ENCODE peak calls at places on chromosomes 11 and 22, in ten cellular contexts. One of them, this sample, is unnamed.

GRCh38 chr11:66629356-66629755 is 9.1 kb upstream of the RBM4 start:
- DNase-seq in lower leg skin: no peak
- DNase-seq in uterus: no peak
- DNase-seq in ovary: no peak
- DNase-seq in transverse colon: no peak
- DNase-seq in heart left ventricle: no peak
- DNase-seq in body of pancreas: no peak
- DNase-seq in Peyer's patch: no peak
- DNase-seq in HepG2: no peak
- DNase-seq in stomach: no peak
- DNase-seq in this sample: no peak

GRCh38 chr11:130772266-130773227 is 143.7 kb downstream of the SNX19 start:
- DNase-seq in body of pancreas: peak; percentile 35
- DNase-seq in HepG2: no peak
- DNase-seq in uterus: no peak
- DNase-seq in lower leg skin: no peak
- DNase-seq in ovary: no peak
- DNase-seq in transverse colon: peak; percentile 15
- DNase-seq in Peyer's patch: peak; percentile 52
- DNase-seq in heart left ventricle: no peak
- DNase-seq in stomach: peak; percentile 29
- DNase-seq in this sample: peak; percentile 46

GRCh38 chr11:16604784-16605439 is 133.5 kb upstream of the C11orf58 start:
- DNase-seq in lower leg skin: peak; percentile 87
- DNase-seq in heart left ventricle: peak; percentile 46
- DNase-seq in ovary: peak; percentile 21
- DNase-seq in HepG2: no peak
- DNase-seq in body of pancreas: peak; percentile 69
- DNase-seq in transverse colon: peak; percentile 59
- DNase-seq in stomach: peak; percentile 54
- DNase-seq in uterus: no peak
- DNase-seq in Peyer's patch: peak; percentile 71
- DNase-seq in this sample: no peak

GRCh38 chr11:9616858-9617257 is 43.4 kb downstream of the WEE1 start:
- DNase-seq in body of pancreas: no peak
- DNase-seq in stomach: no peak
- DNase-seq in HepG2: no peak
- DNase-seq in transverse colon: no peak
- DNase-seq in uterus: no peak
- DNase-seq in heart left ventricle: no peak
- DNase-seq in ovary: no peak
- DNase-seq in Peyer's patch: no peak
- DNase-seq in lower leg skin: peak; percentile 43
- DNase-seq in this sample: no peak

GRCh38 chr11:19722702-19723101 is 10.1 kb downstream of the NAV2 start:
- DNase-seq in stomach: no peak
- DNase-seq in lower leg skin: peak; percentile 37
- DNase-seq in transverse colon: no peak
- DNase-seq in body of pancreas: no peak
- DNase-seq in ovary: no peak
- DNase-seq in uterus: no peak
- DNase-seq in Peyer's patch: no peak
- DNase-seq in HepG2: no peak
- DNase-seq in heart left ventricle: no peak
- DNase-seq in this sample: no peak

GRCh38 chr22:46090051-46090591 is 60.2 kb upstream of the PPARA start:
- DNase-seq in HepG2: no peak
- DNase-seq in heart left ventricle: no peak
- DNase-seq in ovary: peak; percentile 74
- DNase-seq in transverse colon: peak; percentile 28
- DNase-seq in lower leg skin: peak; percentile 94
- DNase-seq in uterus: peak; percentile 76
- DNase-seq in stomach: peak; percentile 85
- DNase-seq in Peyer's patch: no peak
- DNase-seq in body of pancreas: peak; percentile 92
- DNase-seq in this sample: no peak

GRCh38 chr22:23305922-23306374 is 125.6 kb downstream of the BCR start:
- DNase-seq in stomach: peak; percentile 72
- DNase-seq in HepG2: no peak
- DNase-seq in transverse colon: peak; percentile 33
- DNase-seq in uterus: peak; percentile 77
- DNase-seq in body of pancreas: peak; percentile 57
- DNase-seq in heart left ventricle: peak; percentile 75
- DNase-seq in ovary: peak; percentile 78
- DNase-seq in Peyer's patch: peak; percentile 68
- DNase-seq in lower leg skin: peak; percentile 88
- DNase-seq in this sample: no peak

GRCh38 chr11:70066136-70066520 is 12.0 kb upstream of the ANO1 start:
- DNase-seq in Peyer's patch: peak; percentile 3
- DNase-seq in stomach: no peak
- DNase-seq in transverse colon: no peak
- DNase-seq in HepG2: no peak
- DNase-seq in lower leg skin: peak; percentile 52
- DNase-seq in ovary: no peak
- DNase-seq in heart left ventricle: no peak
- DNase-seq in body of pancreas: no peak
- DNase-seq in uterus: no peak
- DNase-seq in this sample: no peak

DNA sequence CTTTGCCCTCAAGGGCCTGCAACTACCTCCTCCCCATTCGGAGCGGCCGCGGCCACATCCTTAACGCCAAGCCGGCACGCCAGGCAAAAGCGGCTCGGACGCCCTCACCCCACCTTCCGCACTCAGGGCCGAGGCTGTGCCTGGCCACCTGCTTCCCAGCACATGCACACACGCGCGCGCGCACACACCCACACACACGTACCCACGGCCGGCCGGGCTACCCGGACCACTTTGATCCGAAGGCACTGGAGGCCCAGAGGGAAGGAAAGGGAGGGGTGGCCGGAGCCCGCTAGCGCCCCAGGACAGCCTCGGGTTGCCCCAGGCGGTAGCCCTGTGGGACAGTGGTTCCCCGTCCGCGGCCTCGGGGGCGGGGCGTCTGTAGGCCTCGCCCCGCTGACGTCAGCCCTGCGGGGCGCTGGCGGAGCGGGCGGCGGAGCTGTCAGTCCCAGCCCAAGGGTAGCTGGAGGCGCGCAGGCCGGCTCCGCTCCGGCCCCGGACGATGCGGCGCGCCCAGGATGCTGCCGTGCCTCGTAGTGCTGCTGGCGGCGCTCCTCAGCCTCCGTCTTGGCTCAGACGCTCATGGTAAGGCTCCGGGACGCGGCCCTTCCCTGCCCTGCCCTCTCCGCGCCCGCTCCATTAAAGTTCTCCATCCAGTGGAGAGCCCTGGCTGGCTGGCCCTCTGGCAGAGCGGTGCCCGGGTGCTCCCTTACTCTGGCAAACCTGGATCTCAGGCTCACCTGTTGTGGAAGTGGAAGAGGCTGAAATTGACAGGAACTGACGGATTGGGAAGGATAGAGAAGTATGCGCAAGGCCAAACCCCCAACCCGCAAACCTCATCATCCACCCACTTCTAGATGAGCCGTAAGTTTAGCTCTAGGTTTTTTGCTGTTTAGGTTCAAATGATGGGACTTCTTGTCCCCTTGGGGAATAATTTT is at the start of gene IL10RA:
- DNase-seq in HepG2: peak; percentile 8
- DNase-seq in heart left ventricle: peak; percentile 85
- DNase-seq in Peyer's patch: peak; percentile 95
- DNase-seq in uterus: peak; percentile 70
- DNase-seq in transverse colon: peak; percentile 90
- DNase-seq in lower leg skin: peak; percentile 94
- DNase-seq in body of pancreas: peak; percentile 83
- DNase-seq in stomach: peak; percentile 84
- DNase-seq in ovary: peak; percentile 79
- DNase-seq in this sample: no peak
- TF ChIP-seq POLR2A in HepG2: no peak
- TF ChIP-seq POLR2A in heart left ventricle: no peak
- TF ChIP-seq POLR2A in Peyer's patch: peak; percentile 83
- TF ChIP-seq POLR2A in uterus: peak; percentile 60
- TF ChIP-seq POLR2A in transverse colon: peak; percentile 84
- TF ChIP-seq POLR2A in lower leg skin: no peak
- TF ChIP-seq POLR2A in body of pancreas: peak; percentile 75
- TF ChIP-seq POLR2A in stomach: no peak
- TF ChIP-seq POLR2A in ovary: peak; percentile 25
- TF ChIP-seq POLR2A in this sample: no peak

GRCh38 chr11:62705880-62706831 is 1.1 kb downstream of the BSCL2 start:
- DNase-seq in lower leg skin: peak; percentile 99
- DNase-seq in ovary: peak; percentile 98
- DNase-seq in HepG2: peak; percentile 83
- DNase-seq in heart left ventricle: peak; percentile 94
- DNase-seq in transverse colon: peak; percentile 96
- DNase-seq in stomach: peak; percentile 97
- DNase-seq in body of pancreas: peak; percentile 98
- DNase-seq in Peyer's patch: peak; percentile 97
- DNase-seq in uterus: peak; percentile 96
- DNase-seq in this sample: peak; percentile 90
- TF ChIP-seq POLR2A in lower leg skin: no peak
- TF ChIP-seq POLR2A in ovary: no peak
- TF ChIP-seq POLR2A in HepG2: peak; percentile 74
- TF ChIP-seq POLR2A in heart left ventricle: no peak
- TF ChIP-seq POLR2A in transverse colon: peak; percentile 65
- TF ChIP-seq POLR2A in stomach: no peak
- TF ChIP-seq POLR2A in body of pancreas: peak; percentile 73
- TF ChIP-seq POLR2A in Peyer's patch: peak; percentile 43
- TF ChIP-seq POLR2A in uterus: peak; percentile 57
- TF ChIP-seq POLR2A in this sample: peak; percentile 67

GRCh38 chr22:49962751-49963646 is 2.4 kb downstream of the PIM3 start:
- DNase-seq in transverse colon: peak; percentile 25
- DNase-seq in body of pancreas: peak; percentile 25
- DNase-seq in HepG2: no peak
- DNase-seq in Peyer's patch: peak; percentile 60
- DNase-seq in stomach: peak; percentile 30
- DNase-seq in uterus: peak; percentile 59
- DNase-seq in ovary: peak; percentile 76
- DNase-seq in heart left ventricle: peak; percentile 31
- DNase-seq in lower leg skin: peak; percentile 91
- DNase-seq in this sample: no peak

GRCh38 chr22:49960967-49961600 is 512 bp downstream of the PIM3 start:
- DNase-seq in uterus: peak; percentile 50
- DNase-seq in transverse colon: peak; percentile 55
- DNase-seq in heart left ventricle: peak; percentile 54
- DNase-seq in body of pancreas: peak; percentile 69
- DNase-seq in HepG2: no peak
- DNase-seq in Peyer's patch: peak; percentile 76
- DNase-seq in stomach: peak; percentile 44
- DNase-seq in lower leg skin: peak; percentile 90
- DNase-seq in ovary: peak; percentile 53
- DNase-seq in this sample: no peak

GRCh38 chr22:49961601-49962011 is 1.0 kb downstream of the PIM3 start:
- DNase-seq in heart left ventricle: no peak
- DNase-seq in body of pancreas: no peak
- DNase-seq in ovary: no peak
- DNase-seq in HepG2: no peak
- DNase-seq in transverse colon: no peak
- DNase-seq in Peyer's patch: no peak
- DNase-seq in lower leg skin: peak; percentile 89
- DNase-seq in stomach: no peak
- DNase-seq in uterus: no peak
- DNase-seq in this sample: no peak

GRCh38 chr22:49963647-49964026 is 3.1 kb downstream of the PIM3 start:
- DNase-seq in Peyer's patch: peak; percentile 47
- DNase-seq in uterus: peak; percentile 48
- DNase-seq in stomach: peak; percentile 75
- DNase-seq in HepG2: no peak
- DNase-seq in body of pancreas: peak; percentile 49
- DNase-seq in ovary: peak; percentile 58
- DNase-seq in transverse colon: peak; percentile 43
- DNase-seq in heart left ventricle: peak; percentile 7
- DNase-seq in lower leg skin: peak; percentile 87
- DNase-seq in this sample: no peak

GRCh38 chr22:49962012-49962750 is 1.6 kb downstream of the PIM3 start:
- DNase-seq in lower leg skin: peak; percentile 98
- DNase-seq in body of pancreas: peak; percentile 86
- DNase-seq in stomach: peak; percentile 88
- DNase-seq in HepG2: peak; percentile 87
- DNase-seq in transverse colon: peak; percentile 89
- DNase-seq in heart left ventricle: peak; percentile 94
- DNase-seq in uterus: peak; percentile 96
- DNase-seq in ovary: peak; percentile 91
- DNase-seq in Peyer's patch: peak; percentile 91
- DNase-seq in this sample: peak; percentile 86
- TF ChIP-seq POLR2A in lower leg skin: no peak
- TF ChIP-seq POLR2A in body of pancreas: peak; percentile 77
- TF ChIP-seq POLR2A in stomach: no peak
- TF ChIP-seq POLR2A in HepG2: no peak
- TF ChIP-seq POLR2A in transverse colon: peak; percentile 61
- TF ChIP-seq POLR2A in heart left ventricle: no peak
- TF ChIP-seq POLR2A in uterus: peak; percentile 67
- TF ChIP-seq POLR2A in ovary: no peak
- TF ChIP-seq POLR2A in Peyer's patch: peak; percentile 59
- TF ChIP-seq POLR2A in this sample: peak; percentile 19

GRCh38 chr11:1868056-1868635 is 15.3 kb downstream of the LSP1 start:
- DNase-seq in heart left ventricle: no peak
- DNase-seq in lower leg skin: no peak
- DNase-seq in stomach: no peak
- DNase-seq in body of pancreas: no peak
- DNase-seq in uterus: no peak
- DNase-seq in transverse colon: no peak
- DNase-seq in Peyer's patch: no peak
- DNase-seq in ovary: no peak
- DNase-seq in HepG2: no peak
- DNase-seq in this sample: no peak

GRCh38 chr11:1867381-1867780 is 14.5 kb downstream of the LSP1 start:
- DNase-seq in ovary: no peak
- DNase-seq in uterus: no peak
- DNase-seq in body of pancreas: no peak
- DNase-seq in heart left ventricle: no peak
- DNase-seq in HepG2: no peak
- DNase-seq in lower leg skin: no peak
- DNase-seq in Peyer's patch: no peak
- DNase-seq in transverse colon: no peak
- DNase-seq in stomach: no peak
- DNase-seq in this sample: no peak

GRCh38 chr11:1869427-1870325 is 16.8 kb downstream of the LSP1 start:
- DNase-seq in ovary: no peak
- DNase-seq in body of pancreas: no peak
- DNase-seq in transverse colon: no peak
- DNase-seq in HepG2: peak; percentile 20
- DNase-seq in uterus: peak; percentile 52
- DNase-seq in heart left ventricle: no peak
- DNase-seq in stomach: no peak
- DNase-seq in lower leg skin: no peak
- DNase-seq in Peyer's patch: no peak
- DNase-seq in this sample: no peak

GRCh38 chr11:1870326-1870696 is 17.4 kb downstream of the LSP1 start:
- DNase-seq in heart left ventricle: no peak
- DNase-seq in HepG2: no peak
- DNase-seq in stomach: no peak
- DNase-seq in transverse colon: no peak
- DNase-seq in uterus: no peak
- DNase-seq in ovary: no peak
- DNase-seq in Peyer's patch: no peak
- DNase-seq in body of pancreas: no peak
- DNase-seq in lower leg skin: no peak
- DNase-seq in this sample: no peak

DNA sequence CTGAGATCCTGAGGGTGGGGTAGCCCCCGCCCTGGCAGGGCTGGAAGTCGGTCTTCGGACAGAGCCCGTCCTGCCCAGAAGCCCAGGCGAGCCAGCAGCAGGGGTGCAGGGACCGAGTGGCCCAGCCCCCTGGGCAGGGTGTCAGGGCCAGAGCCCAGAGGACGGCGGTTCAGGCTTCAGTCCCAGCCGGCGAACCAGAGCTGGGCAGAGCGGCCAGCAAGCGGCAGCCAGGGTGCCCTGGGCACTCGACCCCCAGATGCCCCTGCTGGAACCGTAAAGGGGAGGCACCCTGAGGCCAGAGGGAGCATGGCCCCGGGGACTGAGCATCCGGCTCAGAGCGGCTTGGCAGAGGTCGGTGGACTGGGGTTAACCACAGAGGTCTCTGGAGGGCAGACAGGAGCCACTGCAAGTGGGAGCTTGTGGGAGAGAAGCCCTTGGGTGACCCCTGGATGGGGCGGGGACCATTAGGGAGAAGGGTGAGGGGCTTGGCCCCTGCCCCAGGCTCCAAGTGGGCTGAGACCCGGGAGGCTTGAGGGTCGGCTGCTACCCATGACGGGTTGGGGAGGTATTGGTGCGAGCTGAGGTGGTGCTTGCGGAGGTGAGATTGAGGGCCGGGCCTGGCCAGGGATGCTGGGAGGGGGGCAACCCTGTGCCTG is 15.9 kb downstream of the LSP1 start:
- DNase-seq in stomach: no peak
- DNase-seq in uterus: no peak
- DNase-seq in HepG2: no peak
- DNase-seq in heart left ventricle: no peak
- DNase-seq in Peyer's patch: no peak
- DNase-seq in lower leg skin: no peak
- DNase-seq in body of pancreas: no peak
- DNase-seq in ovary: no peak
- DNase-seq in transverse colon: no peak
- DNase-seq in this sample: no peak
- TF ChIP-seq POLR2A in stomach: no peak
- TF ChIP-seq POLR2A in uterus: no peak
- TF ChIP-seq POLR2A in HepG2: no peak
- TF ChIP-seq POLR2A in heart left ventricle: no peak
- TF ChIP-seq POLR2A in Peyer's patch: no peak
- TF ChIP-seq POLR2A in lower leg skin: no peak
- TF ChIP-seq POLR2A in body of pancreas: no peak
- TF ChIP-seq POLR2A in ovary: no peak
- TF ChIP-seq POLR2A in transverse colon: no peak
- TF ChIP-seq POLR2A in this sample: no peak

This sample was measured in H54.